ENCODE peak calls at places on chromosomes 5 and 9, in six cellular contexts. V is spleen, F is breast epithelium, K is endodermal cell, U is kidney, C is A549. Q is an unnamed sample.

GRCh38 chr5:122192883-122193496 is 63.6 kb downstream of the ZNF474 start:
- DNase-seq in V (no peak), F (no peak), K (peak; percentile 55), U (no peak), C (peak; percentile 34), Q (no peak)

GRCh38 chr5:133696782-133697507 is 84.6 kb upstream of the FSTL4 start:
- DNase-seq in V (peak; percentile 39), F (no peak), K (peak; percentile 24), U (no peak), C (no peak), Q (no peak)

GRCh38 chr5:95958308-95959014 is 3.2 kb downstream of the ELL2 start:
- DNase-seq in V (no peak), F (no peak), K (no peak), U (no peak), C (no peak), Q (no peak)

GRCh38 chr5:120657083-120657482 is 193.0 kb downstream of the PRR16 start:
- DNase-seq in V (no peak), F (no peak), K (no peak), U (no peak), C (no peak), Q (no peak)

GRCh38 chr9:79917417-79917816 is 345.7 kb downstream of the TLE4 start:
- DNase-seq in V (no peak), F (no peak), K (no peak), U (no peak), C (no peak), Q (no peak)

GRCh38 chr5:63439537-63439936 is 522.7 kb downstream of the HTR1A start:
- DNase-seq in V (no peak), F (no peak), K (no peak), U (no peak), C (no peak), Q (no peak)

GRCh38 chr9:94178927-94179326 is 80.2 kb upstream of the ZNF169 start:
- DNase-seq in V (no peak), F (no peak), K (no peak), U (no peak), C (no peak), Q (no peak)

GRCh38 chr9:133727277-133727875 is 10.8 kb downstream of the SARDH start:
- DNase-seq in V (peak; percentile 56), F (no peak), K (peak; percentile 45), U (peak; percentile 48), C (no peak), Q (no peak)

GRCh38 chr5:131671409-131671808 is 36.4 kb upstream of the RAPGEF6 start:
- DNase-seq in V (no peak), F (no peak), K (no peak), U (no peak), C (no peak), Q (no peak)

GRCh38 chr9:84874583-84874982 is 205.1 kb downstream of the NTRK2 start:
- DNase-seq in V (no peak), F (no peak), K (no peak), U (no peak), C (no peak), Q (no peak)

GRCh38 chr9:131530546-131530929 is 525 bp downstream of the UCK1 start:
- DNase-seq in V (peak; percentile 86), F (peak; percentile 41), K (peak; percentile 79), U (peak; percentile 87), C (peak; percentile 92), Q (no peak)

GRCh38 chr5:153827407-153827806 is 211.3 kb downstream of the FAM114A2 start:
- DNase-seq in V (no peak), F (no peak), K (peak; percentile 70), U (no peak), C (no peak), Q (no peak)

GRCh38 chr5:61758711-61759110 is 426.7 kb downstream of the ZSWIM6 start:
- DNase-seq in V (no peak), F (no peak), K (no peak), U (no peak), C (no peak), Q (no peak)

GRCh38 chr5:55308254-55308836 is 556 bp downstream of the MTREX start:
- DNase-seq in V (no peak), F (no peak), K (no peak), U (no peak), C (peak; percentile 46), Q (no peak)

GRCh38 chr5:171954721-171955120 is 51.7 kb downstream of the FBXW11 start:
- DNase-seq in V (no peak), F (no peak), K (no peak), U (no peak), C (no peak), Q (no peak)

GRCh38 chr5:171955761-171956160 is 50.7 kb downstream of the FBXW11 start:
- DNase-seq in V (no peak), F (no peak), K (no peak), U (no peak), C (no peak), Q (no peak)

GRCh38 chr5:171956314-171956713 is 50.1 kb downstream of the FBXW11 start:
- DNase-seq in V (no peak), F (no peak), K (no peak), U (no peak), C (no peak), Q (no peak)

GRCh38 chr5:171951218-171951617 is 55.2 kb downstream of the FBXW11 start:
- DNase-seq in V (no peak), F (no peak), K (no peak), U (no peak), C (no peak), Q (no peak)

GRCh38 chr5:171953860-171954701 is 52.4 kb downstream of the FBXW11 start:
- DNase-seq in V (no peak), F (no peak), K (no peak), U (no peak), C (no peak), Q (no peak)
- H3K4me3 ChIP-seq in V (no peak overlapping the region), F (no peak overlapping the region), K (peak overlapping the region; percentile 14), U (no peak overlapping the region), C (peak overlapping the region; percentile 1), Q (no peak overlapping the region)

DNA sequence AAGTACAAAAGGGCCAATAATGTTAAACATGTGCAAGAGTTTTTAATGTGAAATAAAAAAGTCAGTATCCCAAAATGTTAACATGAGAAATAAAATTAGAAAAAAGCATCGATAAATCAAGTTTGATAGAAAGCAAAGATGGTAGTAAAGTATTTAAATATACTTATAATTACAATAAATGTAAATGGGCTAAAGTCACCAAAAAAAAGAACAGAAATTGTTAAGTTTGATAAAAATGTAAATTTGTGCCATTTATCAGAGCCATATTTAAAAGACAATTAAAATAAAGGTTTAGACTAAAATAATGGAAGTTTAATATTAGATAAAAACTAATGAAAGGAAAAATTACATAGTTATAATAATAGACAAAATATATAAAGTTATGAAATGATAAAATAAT is 500.5 kb downstream of the TMEM232 start:
- DNase-seq in V (no peak), F (no peak), K (no peak), U (no peak), C (no peak), Q (no peak)
- H3K27ac ChIP-seq in V (no peak overlapping the region), F (no peak overlapping the region), K (no peak overlapping the region), U (no peak overlapping the region), C (no peak overlapping the region), Q (no peak overlapping the region)

GRCh38 chr9:9764821-9765220 is 848.0 kb downstream of the PTPRD start:
- DNase-seq in V (no peak), F (no peak), K (no peak), U (no peak), C (no peak), Q (no peak)
- H3K4me3 ChIP-seq in V (no peak overlapping the region), F (no peak overlapping the region), K (no peak overlapping the region), U (no peak overlapping the region), C (no peak overlapping the region), Q (no peak overlapping the region)

DNA sequence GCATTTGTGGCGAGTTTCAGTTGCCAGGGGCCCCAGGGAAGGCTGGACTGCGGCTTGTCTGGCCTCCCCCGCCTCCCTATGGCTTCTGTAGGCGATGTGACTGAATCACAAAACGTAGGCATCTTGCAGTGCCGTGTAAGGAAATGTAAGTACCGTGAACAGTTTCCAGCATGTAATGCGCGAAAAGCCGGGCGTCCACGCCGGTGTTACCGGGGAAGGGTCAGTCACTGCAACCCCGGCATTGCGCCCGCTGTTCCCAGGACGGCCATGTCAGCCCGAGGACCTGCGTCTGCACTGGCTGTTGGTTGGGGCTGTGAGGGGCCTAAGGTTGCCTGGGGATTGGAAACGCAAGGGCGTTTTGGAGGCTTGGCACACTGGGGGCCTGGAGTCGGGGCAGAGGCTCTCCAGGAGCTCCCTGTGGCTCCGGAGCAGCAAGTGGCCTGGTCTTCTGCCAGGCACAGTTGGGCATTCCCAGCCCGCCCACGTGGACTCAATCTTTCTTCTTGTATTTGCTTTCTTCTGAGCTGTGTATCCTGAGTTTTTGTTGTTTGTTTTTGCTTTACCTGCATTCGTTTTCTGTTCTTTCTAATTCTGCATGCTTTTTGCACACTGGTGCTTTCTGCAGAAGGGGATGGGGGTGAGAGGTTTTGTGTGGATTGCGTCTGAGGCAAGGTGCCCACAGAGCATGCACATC is 36.9 kb upstream of the PLEKHG4B start:
- DNase-seq in V (no peak), F (no peak), K (no peak), U (no peak), C (no peak), Q (no peak)
- H3K27ac ChIP-seq in V (no peak overlapping the region), F (no peak overlapping the region), K (no peak overlapping the region), U (no peak overlapping the region), C (no peak overlapping the region), Q (no peak overlapping the region)

Q was measured in CD4-positive, alpha-beta memory T cell.